ENCODE peak calls at places on chromosomes 4 and X, in four cellular contexts. G, A, U and K are unnamed samples. For H3K9me3, the result is how much of the 10 kb centered on the place peaks cover.

GRCh38 chr4:8779371-8779988 is 92.2 kb downstream of the HMX1 start:
- DNase-seq in G (no peak), A (no peak), U (no peak), K (no peak)

GRCh38 chrX:74383611-74384010 is 37.7 kb upstream of the SLC16A2 start:
- DNase-seq in G (no peak), A (peak), U (peak), K (peak)

GRCh38 chr4:189828298-189828697 is 112.4 kb upstream of the FRG1 start:
- DNase-seq in G (no peak), A (no peak), U (no peak), K (no peak)

GRCh38 chrX:11678174-11678573 is 12.5 kb upstream of the ARHGAP6 start:
- DNase-seq in G (no peak), A (no peak), U (no peak), K (no peak)

GRCh38 chr4:95432466-95432865 is 116.3 kb downstream of the UNC5C start:
- DNase-seq in G (no peak), A (no peak), U (no peak), K (no peak)

GRCh38 chrX:124736553-124737240 is 390.3 kb downstream of the SH2D1A start:
- DNase-seq in G (no peak), A (no peak), U (no peak), K (no peak)

GRCh38 chr4:183164963-183165362 is 65.9 kb downstream of the WWC2 start:
- DNase-seq in G (no peak), A (no peak), U (peak), K (no peak)

GRCh38 chr4:45910511-45910910 is 213.3 kb downstream of the GABRG1 start:
- DNase-seq in G (no peak), A (no peak), U (no peak), K (no peak)

GRCh38 chrX:11770320-11770719 is 12.3 kb downstream of the MSL3 start:
- DNase-seq in G (no peak), A (peak), U (peak), K (no peak)

GRCh38 chr4:104475652-104476051 is 19.0 kb downstream of the CXXC4 start:
- DNase-seq in G (no peak), A (no peak), U (no peak), K (no peak)

GRCh38 chrX:154490021-154490413 is 412 bp downstream of the SLC10A3 start:
- DNase-seq in G (no peak), A (peak), U (peak), K (no peak)

GRCh38 chr4:168716411-168717129 is 219.7 kb downstream of the PALLD start:
- DNase-seq in G (peak), A (no peak), U (no peak), K (no peak)

GRCh38 chr4:96936886-96937285 is 1097.0 kb downstream of the PDHA2 start:
- DNase-seq in G (no peak), A (no peak), U (no peak), K (no peak)

GRCh38 chr4:185463541-185463940 is 8.0 kb downstream of the CCDC110 start:
- DNase-seq in G (no peak), A (no peak), U (no peak), K (no peak)

GRCh38 chr4:66633472-66633871 is 911.8 kb downstream of the CENPC start:
- DNase-seq in G (no peak), A (no peak), U (no peak), K (no peak)

GRCh38 chrX:135497736-135498135 is 22.7 kb upstream of the INTS6L start:
- DNase-seq in G (no peak), A (no peak), U (no peak), K (no peak)

GRCh38 chrX:9310596-9310995 is 154.3 kb upstream of the TBL1X start:
- DNase-seq in G (no peak), A (no peak), U (peak), K (no peak)

GRCh38 chr4:67581208-67581857 is 22.8 kb downstream of the STAP1 start:
- DNase-seq in G (no peak), A (no peak), U (no peak), K (no peak)

GRCh38 chr4:149521611-149522010 is 294.0 kb downstream of the IQCM start:
- DNase-seq in G (no peak), A (no peak), U (peak), K (no peak)

GRCh38 chr4:87559090-87559837 is 30.1 kb upstream of the SPARCL1 start:
- DNase-seq in G (peak), A (no peak), U (no peak), K (no peak)

GRCh38 chr4:139860435-139861024 is 194.9 kb downstream of the MGST2 start:
- DNase-seq in G (no peak), A (no peak), U (no peak), K (no peak)

GRCh38 chrX:125090046-125090445 is 229.6 kb upstream of the TEX13C start:
- DNase-seq in G (no peak), A (peak), U (no peak), K (no peak)

GRCh38 chr4:54929459-54929858 is 195.9 kb downstream of the KDR start:
- DNase-seq in G (no peak), A (no peak), U (no peak), K (peak)

GRCh38 chr4:14125375-14126129 is 498.0 kb upstream of the BOD1L1 start:
- DNase-seq in G (no peak), A (no peak), U (no peak), K (no peak)

GRCh38 chr4:15413623-15414019 is 14.2 kb upstream of the C1QTNF7 start:
- DNase-seq in G (no peak), A (no peak), U (no peak), K (no peak)
- H3K27ac ChIP-seq in G (no peak), A (no peak), U (no peak), K (no peak)

DNA sequence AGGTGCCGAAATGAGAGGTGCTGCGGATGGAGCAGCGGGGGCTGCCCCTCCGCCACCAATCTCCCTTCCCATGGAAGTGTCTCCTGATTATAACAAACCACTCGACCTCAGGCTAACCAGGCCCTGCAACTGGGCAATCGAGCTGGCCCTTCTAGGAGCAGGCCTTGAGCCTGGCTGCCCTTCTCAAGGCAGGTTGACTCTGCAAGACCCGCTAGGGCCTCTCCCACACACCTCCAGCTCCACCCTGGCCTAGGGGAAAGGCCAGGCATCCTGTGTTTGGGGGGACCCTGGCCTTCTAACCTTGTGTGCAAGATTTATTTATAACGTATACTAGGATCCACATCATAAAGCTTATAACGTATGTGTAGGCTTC is 3.7 kb upstream of the BCOR start:
- DNase-seq in G (no peak), A (no peak), U (no peak), K (no peak)
- H3K4me3 ChIP-seq in G (no peak), A (no peak), U (no peak), K (no peak)

GRCh38 chr4:453267-453666 is 45.7 kb downstream of the ZNF721 start:
- DNase-seq in G (no peak), A (no peak), U (no peak), K (no peak)
- H3K9me3 ChIP-seq in G (half or more), A (half or more), U (under half), K (half or more)

GRCh38 chrX:17525266-17525665 is 150.3 kb downstream of the NHS start:
- DNase-seq in G (no peak), A (no peak), U (peak), K (no peak)

GRCh38 chrX:17520206-17520605 is 145.2 kb downstream of the NHS start:
- DNase-seq in G (no peak), A (no peak), U (peak), K (no peak)

GRCh38 chrX:17521871-17522693 is 147.1 kb downstream of the NHS start:
- DNase-seq in G (no peak), A (peak), U (peak), K (peak)

DNA sequence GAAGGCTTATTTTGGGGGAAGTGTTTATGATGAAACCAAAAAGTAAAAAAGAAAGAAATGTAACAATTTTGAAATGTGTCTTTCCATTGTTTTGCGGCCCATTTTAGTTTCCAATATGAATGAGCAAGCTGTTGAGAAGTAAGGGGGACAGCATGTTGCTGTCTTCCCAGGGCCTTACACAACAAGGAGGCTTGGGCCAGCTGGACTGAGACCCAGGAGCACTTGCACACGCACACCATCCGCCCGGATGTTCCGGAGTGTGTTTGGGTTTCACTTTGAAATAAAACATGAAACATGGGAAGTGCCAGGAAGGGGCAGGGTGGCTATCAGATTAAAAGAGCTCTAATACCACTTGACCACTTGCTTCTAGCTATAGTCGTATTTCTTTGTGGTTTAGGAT is 144.3 kb downstream of the NHS start:
- DNase-seq in G (peak), A (no peak), U (no peak), K (peak)
- H3K27ac ChIP-seq in G (no peak), A (no peak), U (peak), K (no peak)